ENCODE peak calls at places on chromosomes 6 and 20, in five cellular contexts. I is hypothalamus, Z is foreskin fibroblast, F is GM13976, W is HT-29. N is an unnamed sample.
A peak's percentile ranks its signal among the peaks of the same experiment; 100 is the strongest.

GRCh38 chr20:31719644-31720485 is 2.8 kb downstream of the BCL2L1 start:
- DNase-seq in I (peak; percentile 11), W (peak; percentile 82), Z (no peak), F (no peak), N (peak; percentile 41)

GRCh38 chr6:37321101-37321500 is 32.7 kb upstream of the RNF8 start:
- DNase-seq in F (no peak), W (no peak), Z (no peak), I (no peak), N (no peak)

GRCh38 chr6:13916230-13916944 is 8.4 kb upstream of the RNF182 start:
- DNase-seq in I (no peak), Z (no peak), W (no peak), F (no peak), N (peak; percentile 17)

GRCh38 chr6:115882174-115882573 is 178.5 kb downstream of the FRK start:
- DNase-seq in W (peak; percentile 71), I (no peak), F (no peak), Z (no peak), N (no peak)

GRCh38 chr20:21303061-21303871 is at the start of gene XRN2:
- DNase-seq in F (peak; percentile 95), W (peak; percentile 94), I (peak; percentile 88), Z (peak; percentile 93), N (peak; percentile 95)

GRCh38 chr6:161011509-161012480 is 20.2 kb downstream of the MAP3K4 start:
- DNase-seq in I (no peak), F (no peak), W (no peak), Z (no peak), N (no peak)

GRCh38 chr6:7106752-7107577 is 796 bp upstream of the RREB1 start:
- DNase-seq in W (peak; percentile 54), Z (peak; percentile 19), I (no peak), F (peak; percentile 76), N (no peak)

GRCh38 chr6:129621252-129621651 is 88.7 kb downstream of the ARHGAP18 start:
- DNase-seq in W (peak; percentile 34), Z (no peak), I (no peak), F (peak; percentile 11), N (peak; percentile 17)

GRCh38 chr20:35617397-35618031 is 1.9 kb downstream of the SPAG4 start:
- DNase-seq in I (no peak), F (peak; percentile 68), Z (peak; percentile 80), W (peak; percentile 92), N (peak; percentile 82)

GRCh38 chr6:71072508-71072907 is 115.6 kb upstream of the B3GAT2 start:
- DNase-seq in F (no peak), W (no peak), Z (peak; percentile 3), I (no peak), N (peak; percentile 4)

GRCh38 chr6:2480267-2480966 is 235.0 kb upstream of the GMDS start:
- DNase-seq in I (no peak), Z (no peak), W (no peak), F (no peak), N (no peak)

GRCh38 chr6:91523511-91523910 is 936.6 kb upstream of the MAP3K7 start:
- DNase-seq in Z (no peak), I (no peak), W (no peak), F (no peak), N (no peak)

GRCh38 chr6:9044426-9044825 is 609.1 kb upstream of the SLC35B3 start:
- DNase-seq in Z (no peak), F (no peak), I (no peak), W (no peak), N (no peak)

GRCh38 chr6:63805808-63806572 is 170.4 kb downstream of the PHF3 start:
- DNase-seq in Z (peak; percentile 87), W (peak; percentile 73), F (no peak), I (no peak), N (peak; percentile 95)

N was measured in HCEC 1CT.